ENCODE peak calls at places on chromosomes 16 and 17, in ten cellular contexts. V is OCI-LY7; F is small intestine; S is astrocyte of the cerebellum; M is CD4-positive, CD25-positive, alpha-beta regulatory T cell; U is fibroblast of lung; R is AG10803; B is aorta; D is heart right ventricle; A is GM23248. J is an unnamed sample.

GRCh38 chr17:41717408-41718286 is 5.5 kb downstream of the GAST start:
- DNase-seq in V (no peak), F (no peak), S (no peak), M (no peak), U (peak), R (peak), B (no peak), D (no peak), A (peak), J (no peak)

GRCh38 chr17:82449136-82449882 is 1.2 kb downstream of the CYBC1 start:
- DNase-seq in V (peak), F (peak), S (no peak), M (peak), U (no peak), R (no peak), B (no peak), D (peak), A (no peak), J (no peak)

GRCh38 chr17:75888484-75888883 is 8.3 kb downstream of the TRIM65 start:
- DNase-seq in V (no peak), F (no peak), S (no peak), M (no peak), U (no peak), R (no peak), B (no peak), D (no peak), A (no peak), J (no peak)

GRCh38 chr17:41624208-41625101 is at the start of gene KRT17:
- DNase-seq in V (no peak), F (no peak), S (no peak), M (no peak), U (peak), R (no peak), B (peak), D (no peak), A (no peak), J (no peak)

GRCh38 chr17:20998571-20999043 is 44.2 kb downstream of the USP22 start:
- DNase-seq in V (peak), F (no peak), S (no peak), M (no peak), U (no peak), R (no peak), B (no peak), D (no peak), A (no peak), J (no peak)

GRCh38 chr17:82031885-82032627 is 578 bp downstream of the RAC3 start:
- DNase-seq in V (peak), F (peak), S (no peak), M (peak), U (no peak), R (no peak), B (no peak), D (no peak), A (no peak), J (no peak)

GRCh38 chr17:17526369-17526768 is 30.2 kb upstream of the RASD1 start:
- DNase-seq in V (no peak), F (peak), S (no peak), M (no peak), U (no peak), R (no peak), B (no peak), D (peak), A (no peak), J (no peak)

GRCh38 chr17:42428141-42428944 is 5.3 kb upstream of the CAVIN1 start:
- DNase-seq in V (peak), F (peak), S (peak), M (no peak), U (peak), R (peak), B (no peak), D (peak), A (peak), J (no peak)

GRCh38 chr16:57970971-57971370 is at the start of gene CNGB1:
- DNase-seq in V (no peak), F (no peak), S (no peak), M (no peak), U (no peak), R (no peak), B (no peak), D (no peak), A (no peak), J (no peak)

GRCh38 chr16:27838536-27839175 is 224.9 kb downstream of the GSG1L start:
- DNase-seq in V (no peak), F (no peak), S (no peak), M (no peak), U (no peak), R (no peak), B (peak), D (no peak), A (no peak), J (no peak)

GRCh38 chr16:27841061-27841801 is 222.3 kb downstream of the GSG1L start:
- DNase-seq in V (no peak), F (no peak), S (no peak), M (no peak), U (no peak), R (no peak), B (peak), D (no peak), A (no peak), J (no peak)

GRCh38 chr16:27841911-27842310 is 221.6 kb downstream of the GSG1L start:
- DNase-seq in V (no peak), F (no peak), S (no peak), M (no peak), U (no peak), R (no peak), B (peak), D (no peak), A (no peak), J (no peak)

GRCh38 chr16:27840311-27841060 is 223.0 kb downstream of the GSG1L start:
- DNase-seq in V (no peak), F (no peak), S (no peak), M (no peak), U (no peak), R (no peak), B (peak), D (no peak), A (no peak), J (no peak)

DNA sequence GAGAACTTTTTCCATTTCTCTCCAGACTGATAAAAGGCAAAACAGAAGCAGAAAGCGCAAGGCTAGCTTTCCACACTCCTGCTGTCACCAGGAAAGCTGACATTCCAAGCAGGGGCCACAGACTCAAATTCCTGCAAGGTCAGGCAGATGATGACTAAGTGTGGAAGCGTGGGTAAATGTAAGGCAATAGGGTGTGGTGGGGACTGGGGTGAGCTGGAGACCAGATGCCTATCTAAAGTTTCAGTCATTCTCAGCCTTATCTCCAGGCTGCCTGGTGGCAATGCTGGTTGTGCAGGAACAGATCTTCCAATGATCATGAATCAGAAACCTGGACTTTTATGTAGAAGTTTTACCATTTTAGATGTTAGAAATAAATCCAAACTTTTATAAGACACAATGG is 224.1 kb downstream of the GSG1L start:
- DNase-seq in V (no peak), F (no peak), S (no peak), M (no peak), U (peak), R (peak), B (peak), D (no peak), A (peak), J (no peak)
- H3K4me3 ChIP-seq in V (no peak), F (no peak), S (no peak), M (no peak), U (no peak), R (no peak), B (no peak), D (no peak), A (no peak), J (no peak)

GRCh38 chr17:79159471-79159870 is 84.8 kb downstream of the ENGASE start:
- DNase-seq in V (no peak), F (no peak), S (no peak), M (no peak), U (no peak), R (no peak), B (no peak), D (no peak), A (no peak), J (no peak)
- H3K4me3 ChIP-seq in V (no peak), F (no peak), S (no peak), M (no peak), U (no peak), R (no peak), B (no peak), D (no peak), A (no peak), J (no peak)

GRCh38 chr17:61455754-61456681 is 3.8 kb downstream of the TBX4 start:
- DNase-seq in V (no peak), F (no peak), S (no peak), M (no peak), U (no peak), R (no peak), B (no peak), D (no peak), A (no peak), J (no peak)
- H3K4me3 ChIP-seq in V (no peak), F (no peak), S (no peak), M (no peak), U (peak), R (no peak), B (no peak), D (no peak), A (no peak), J (no peak)

DNA sequence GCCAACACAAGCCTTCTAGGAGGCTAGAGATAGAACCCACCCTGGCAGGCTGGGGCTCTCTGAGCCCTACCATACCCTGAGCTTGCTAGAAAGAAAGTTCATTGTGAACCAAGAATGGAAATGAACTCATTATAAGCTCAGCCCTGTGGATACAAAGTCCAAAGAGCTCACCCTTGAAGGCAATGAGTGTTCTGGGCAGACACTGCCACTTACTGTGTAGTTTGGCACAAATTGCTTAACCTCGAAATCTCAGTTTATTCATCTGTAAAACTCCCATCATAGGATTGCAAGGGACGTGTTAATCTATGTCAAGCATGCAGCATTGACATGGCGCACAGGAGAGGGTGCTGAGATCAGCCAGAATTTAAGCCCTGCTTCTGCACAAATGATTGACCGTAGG is 5.5 kb downstream of the KDM8 start:
- DNase-seq in V (no peak), F (peak), S (peak), M (no peak), U (peak), R (no peak), B (no peak), D (no peak), A (no peak), J (no peak)
- H3K4me3 ChIP-seq in V (no peak), F (no peak), S (no peak), M (no peak), U (no peak), R (no peak), B (no peak), D (no peak), A (no peak), J (no peak)

GRCh38 chr16:5582529-5582928 is 484.9 kb upstream of the EEF2KMT start:
- DNase-seq in V (no peak), F (no peak), S (no peak), M (no peak), U (no peak), R (no peak), B (peak), D (no peak), A (no peak), J (no peak)
- H3K4me3 ChIP-seq in V (no peak), F (no peak), S (no peak), M (no peak), U (no peak), R (no peak), B (no peak), D (no peak), A (no peak), J (no peak)

GRCh38 chr17:4944163-4944553 is 4.1 kb downstream of the RNF167 start:
- DNase-seq in V (peak), F (peak), S (no peak), M (peak), U (no peak), R (no peak), B (no peak), D (no peak), A (no peak), J (no peak)
- H3K4me3 ChIP-seq in V (peak), F (no peak), S (no peak), M (peak), U (no peak), R (no peak), B (no peak), D (no peak), A (no peak), J (no peak)

GRCh38 chr16:86584071-86584685 is 5.8 kb downstream of the FOXL1 start:
- DNase-seq in V (no peak), F (no peak), S (no peak), M (no peak), U (no peak), R (no peak), B (no peak), D (no peak), A (no peak), J (no peak)

GRCh38 chr16:86587487-86587886 is 9.1 kb downstream of the FOXL1 start:
- DNase-seq in V (no peak), F (no peak), S (no peak), M (no peak), U (no peak), R (no peak), B (no peak), D (no peak), A (no peak), J (no peak)

GRCh38 chr16:86581458-86581857 is 3.1 kb downstream of the FOXL1 start:
- DNase-seq in V (no peak), F (no peak), S (no peak), M (no peak), U (peak), R (no peak), B (no peak), D (no peak), A (peak), J (no peak)

GRCh38 chr16:86584726-86585721 is 6.7 kb downstream of the FOXL1 start:
- DNase-seq in V (no peak), F (no peak), S (no peak), M (no peak), U (peak), R (peak), B (no peak), D (no peak), A (peak), J (no peak)

DNA sequence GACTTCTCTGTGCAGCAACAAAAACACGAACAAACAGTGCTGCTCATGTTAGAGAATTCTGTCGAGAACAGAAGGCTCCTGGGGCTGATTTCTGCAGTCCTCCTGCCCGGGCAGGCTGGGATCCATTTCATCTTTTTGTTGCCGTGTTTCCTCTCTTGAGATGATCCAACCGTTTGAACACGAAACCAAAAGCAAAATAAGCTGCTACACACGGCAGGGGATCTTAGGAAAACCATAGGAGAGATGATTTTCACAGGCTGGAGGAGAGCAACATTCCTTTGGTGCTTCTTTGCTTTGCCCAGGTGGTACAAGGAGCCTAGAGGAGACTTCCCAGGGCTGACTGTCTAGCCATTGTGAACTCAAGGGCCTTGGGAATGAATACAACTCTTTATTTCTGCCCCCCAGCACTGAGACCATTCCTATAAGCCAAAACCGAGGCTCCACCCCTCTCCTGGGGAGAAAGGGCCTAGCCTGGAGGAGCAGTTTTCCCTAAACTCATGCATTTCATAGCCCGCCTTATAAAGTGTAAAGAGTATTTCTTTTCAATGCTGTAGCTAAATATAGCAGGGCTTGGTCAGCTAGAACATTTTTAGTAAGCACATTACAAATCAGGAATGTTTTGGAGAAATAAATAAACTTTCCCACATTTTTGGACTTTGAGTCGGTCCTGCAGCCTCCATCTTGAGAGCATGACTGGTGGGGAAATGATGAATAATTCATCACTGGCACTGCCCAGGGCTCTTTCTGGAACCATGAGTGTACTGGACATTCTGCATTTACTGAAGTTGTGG is 7.7 kb downstream of the FOXL1 start:
- DNase-seq in V (no peak), F (no peak), S (peak), M (no peak), U (peak), R (peak), B (peak), D (no peak), A (peak), J (no peak)
- H3K4me3 ChIP-seq in V (no peak), F (no peak), S (peak), M (no peak), U (no peak), R (no peak), B (no peak), D (no peak), A (peak), J (no peak)

GRCh38 chr16:29664133-29664912 is 1.3 kb downstream of the SPN start:
- DNase-seq in V (peak), F (no peak), S (no peak), M (peak), U (no peak), R (no peak), B (no peak), D (no peak), A (no peak), J (no peak)

GRCh38 chr16:29663829-29664132 is 734 bp downstream of the SPN start:
- DNase-seq in V (no peak), F (no peak), S (no peak), M (no peak), U (no peak), R (no peak), B (no peak), D (no peak), A (no peak), J (no peak)

GRCh38 chr16:29662729-29663019 is 373 bp upstream of the SPN start:
- DNase-seq in V (peak), F (peak), S (no peak), M (peak), U (no peak), R (no peak), B (no peak), D (no peak), A (no peak), J (no peak)

GRCh38 chr16:29663020-29663828 is at the start of gene SPN:
- DNase-seq in V (peak), F (peak), S (no peak), M (peak), U (no peak), R (no peak), B (no peak), D (no peak), A (no peak), J (no peak)

DNA sequence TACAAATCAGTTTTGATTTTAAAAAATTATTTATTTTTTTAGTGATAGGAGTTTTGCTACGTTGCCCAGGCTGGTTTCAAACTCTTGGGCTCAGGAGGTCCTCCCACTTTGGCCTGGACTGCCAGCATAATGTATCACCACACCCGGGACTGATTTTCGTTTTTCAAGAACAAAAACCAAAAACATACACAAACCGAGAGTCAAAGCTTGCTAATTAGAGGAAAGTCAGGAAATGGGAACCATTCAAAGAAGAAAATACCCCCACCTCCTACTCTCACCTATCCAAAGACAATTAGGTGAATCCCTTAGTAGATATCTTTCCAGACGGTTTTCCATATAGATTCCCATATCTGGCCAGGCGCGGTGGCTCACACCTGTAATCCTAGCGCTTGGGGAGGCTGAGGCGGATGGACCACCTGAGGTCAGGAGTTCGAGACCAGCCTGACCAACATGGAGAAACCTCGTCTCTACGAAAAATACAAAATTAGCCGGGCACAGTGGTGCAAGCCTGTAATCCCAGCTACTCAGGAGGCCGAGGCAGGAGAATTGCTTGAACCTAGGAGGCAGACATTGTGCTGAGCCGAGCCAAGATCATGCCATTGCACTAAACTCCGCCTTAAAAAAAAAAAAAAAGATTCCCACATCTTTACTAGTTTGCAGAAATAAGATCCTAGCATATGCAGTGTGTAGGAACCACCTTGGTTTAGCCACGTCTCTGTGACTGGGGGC is 883 bp upstream of the SPN start:
- DNase-seq in V (no peak), F (no peak), S (no peak), M (no peak), U (no peak), R (no peak), B (no peak), D (no peak), A (no peak), J (no peak)
- H3K4me3 ChIP-seq in V (peak), F (no peak), S (no peak), M (peak), U (no peak), R (no peak), B (no peak), D (no peak), A (no peak), J (no peak)

GRCh38 chr16:14015017-14015416 is 56.1 kb upstream of the MRTFB start:
- DNase-seq in V (no peak), F (peak), S (no peak), M (no peak), U (no peak), R (peak), B (no peak), D (no peak), A (no peak), J (no peak)
- H3K4me3 ChIP-seq in V (no peak), F (no peak), S (no peak), M (no peak), U (no peak), R (no peak), B (no peak), D (no peak), A (no peak), J (no peak)

GRCh38 chr17:44842748-44843147 is 4.9 kb upstream of the HIGD1B start:
- DNase-seq in V (no peak), F (no peak), S (no peak), M (no peak), U (no peak), R (no peak), B (peak), D (peak), A (peak), J (no peak)

GRCh38 chr17:44840274-44840673 is 7.4 kb upstream of the HIGD1B start:
- DNase-seq in V (no peak), F (no peak), S (no peak), M (no peak), U (no peak), R (no peak), B (no peak), D (no peak), A (no peak), J (no peak)

GRCh38 chr17:44844390-44844830 is 3.3 kb upstream of the HIGD1B start:
- DNase-seq in V (no peak), F (no peak), S (no peak), M (no peak), U (peak), R (no peak), B (peak), D (peak), A (no peak), J (no peak)

GRCh38 chr17:44846206-44846605 is 1.5 kb upstream of the HIGD1B start:
- DNase-seq in V (no peak), F (no peak), S (no peak), M (no peak), U (no peak), R (no peak), B (no peak), D (no peak), A (no peak), J (no peak)

GRCh38 chr17:44840936-44841335 is 6.7 kb upstream of the HIGD1B start:
- DNase-seq in V (no peak), F (no peak), S (no peak), M (no peak), U (no peak), R (no peak), B (peak), D (no peak), A (no peak), J (no peak)
- H3K4me3 ChIP-seq in V (no peak), F (no peak), S (no peak), M (no peak), U (no peak), R (no peak), B (no peak), D (no peak), A (no peak), J (no peak)